ENCODE peak calls at places on chromosomes 6 and 20, in seven cellular contexts. F is astrocyte, C is OCI-LY7, V is endothelial cell of umbilical vein, T is H9, S is neural progenitor cell, X is IMR-90. K is an unnamed sample.

GRCh38 chr20:51042064-51042463 is 19.2 kb upstream of the KCNG1 start:
- DNase-seq in F (no peak), C (no peak), V (no peak), T (peak; percentile 50), S (no peak), X (peak; percentile 47), K (no peak)

GRCh38 chr6:166424431-166424830 is 41.7 kb upstream of the MPC1 start:
- DNase-seq in F (no peak), C (no peak), V (no peak), T (no peak), S (no peak), X (no peak), K (no peak)

GRCh38 chr6:111736005-111736607 is 130.4 kb upstream of the TRAF3IP2 start:
- DNase-seq in F (no peak), C (no peak), V (no peak), T (no peak), S (no peak), X (peak; percentile 50), K (no peak)

GRCh38 chr6:29720863-29721262 is 2.4 kb upstream of the HLA-F start:
- DNase-seq in F (no peak), C (peak; percentile 40), V (no peak), T (peak; percentile 71), S (no peak), X (no peak), K (no peak)

GRCh38 chr6:159892053-159892452 is 1.3 kb downstream of the MAS1 start:
- DNase-seq in F (no peak), C (no peak), V (no peak), T (no peak), S (no peak), X (no peak), K (no peak)

GRCh38 chr6:1335367-1336037 is 23.6 kb downstream of the FOXQ1 start:
- DNase-seq in F (peak; percentile 87), C (no peak), V (no peak), T (peak; percentile 33), S (no peak), X (peak; percentile 76), K (no peak)

GRCh38 chr6:37354526-37355384 is 972 bp downstream of the RNF8 start:
- DNase-seq in F (no peak), C (peak; percentile 30), V (no peak), T (peak; percentile 34), S (peak; percentile 58), X (peak; percentile 17), K (peak; percentile 29)

GRCh38 chr6:54267798-54268197 is 40.4 kb upstream of the TINAG start:
- DNase-seq in F (peak; percentile 27), C (peak; percentile 26), V (peak; percentile 65), T (no peak), S (peak; percentile 73), X (peak; percentile 60), K (peak; percentile 30)

GRCh38 chr6:79373246-79373645 is 138.8 kb upstream of the HMGN3 start:
- DNase-seq in F (no peak), C (no peak), V (no peak), T (no peak), S (no peak), X (no peak), K (no peak)

GRCh38 chr6:33314515-33314942 is 651 bp upstream of the TAPBP start:
- DNase-seq in F (peak; percentile 60), C (peak; percentile 66), V (peak; percentile 83), T (peak; percentile 77), S (peak; percentile 62), X (peak; percentile 86), K (peak; percentile 64)

GRCh38 chr20:8534368-8534767 is 402.3 kb downstream of the PLCB1 start:
- DNase-seq in F (no peak), C (no peak), V (no peak), T (peak; percentile 62), S (peak; percentile 45), X (no peak), K (no peak)

GRCh38 chr6:47446974-47447373 is 30.6 kb upstream of the CD2AP start:
- DNase-seq in F (peak; percentile 33), C (peak; percentile 53), V (peak; percentile 49), T (no peak), S (no peak), X (no peak), K (no peak)

GRCh38 chr6:24188571-24188970 is 62.6 kb downstream of the NRSN1 start:
- DNase-seq in F (no peak), C (no peak), V (no peak), T (no peak), S (no peak), X (no peak), K (no peak)

GRCh38 chr20:60013296-60014142 is 55.3 kb downstream of the CDH26 start:
- DNase-seq in F (no peak), C (no peak), V (no peak), T (no peak), S (no peak), X (no peak), K (no peak)

GRCh38 chr6:113732384-113732966 is 124.7 kb upstream of the MARCKS start:
- DNase-seq in F (peak; percentile 19), C (no peak), V (peak; percentile 30), T (no peak), S (peak; percentile 80), X (peak; percentile 14), K (no peak)

GRCh38 chr6:44329858-44330257 is 12.6 kb upstream of the SPATS1 start:
- DNase-seq in F (no peak), C (no peak), V (no peak), T (no peak), S (no peak), X (no peak), K (no peak)

GRCh38 chr6:146700078-146700686 is 101.4 kb downstream of the ADGB start:
- DNase-seq in F (peak; percentile 65), C (peak; percentile 62), V (peak; percentile 78), T (peak; percentile 38), S (peak; percentile 82), X (peak; percentile 83), K (peak; percentile 63)

GRCh38 chr6:142225115-142225514 is 76.7 kb upstream of the ADGRG6 start:
- DNase-seq in F (no peak), C (no peak), V (no peak), T (no peak), S (no peak), X (no peak), K (no peak)

DNA sequence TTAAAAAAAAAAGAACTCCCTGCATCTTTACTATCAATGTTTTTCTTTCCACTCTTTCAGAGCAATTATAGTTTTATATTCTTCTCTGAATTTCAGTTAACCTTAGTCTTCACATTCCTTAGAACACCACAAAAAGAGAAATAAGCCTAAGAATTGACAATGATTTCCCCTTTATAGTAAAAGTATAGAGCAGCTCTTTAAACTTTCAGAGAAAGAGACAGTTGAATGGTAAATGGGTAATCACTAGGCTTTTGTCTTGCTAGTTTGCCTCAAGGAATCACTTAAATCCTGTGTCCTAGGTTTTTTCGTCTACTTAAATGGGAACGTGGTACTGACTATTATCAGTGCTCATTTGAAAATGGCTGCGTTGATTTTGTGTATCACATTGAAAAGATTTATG is 31.8 kb downstream of the SLX4IP start:
- DNase-seq in F (no peak), C (no peak), V (peak; percentile 30), T (no peak), S (peak; percentile 66), X (no peak), K (no peak)
- H2AFZ ChIP-seq in F (no peak overlapping the region), C (no peak overlapping the region), V (no peak overlapping the region), T (no peak overlapping the region), S (no peak overlapping the region), X (no peak overlapping the region), K (no peak overlapping the region)

GRCh38 chr20:25573288-25574251 is 11.8 kb downstream of the NINL start:
- DNase-seq in F (peak; percentile 78), C (no peak), V (peak; percentile 55), T (no peak), S (no peak), X (peak; percentile 87), K (no peak)
- H3K27ac ChIP-seq in F (peak overlapping the region; percentile 43), C (no peak overlapping the region), V (no peak overlapping the region), T (no peak overlapping the region), S (no peak overlapping the region), X (peak overlapping the region; percentile 19), K (no peak overlapping the region)

DNA sequence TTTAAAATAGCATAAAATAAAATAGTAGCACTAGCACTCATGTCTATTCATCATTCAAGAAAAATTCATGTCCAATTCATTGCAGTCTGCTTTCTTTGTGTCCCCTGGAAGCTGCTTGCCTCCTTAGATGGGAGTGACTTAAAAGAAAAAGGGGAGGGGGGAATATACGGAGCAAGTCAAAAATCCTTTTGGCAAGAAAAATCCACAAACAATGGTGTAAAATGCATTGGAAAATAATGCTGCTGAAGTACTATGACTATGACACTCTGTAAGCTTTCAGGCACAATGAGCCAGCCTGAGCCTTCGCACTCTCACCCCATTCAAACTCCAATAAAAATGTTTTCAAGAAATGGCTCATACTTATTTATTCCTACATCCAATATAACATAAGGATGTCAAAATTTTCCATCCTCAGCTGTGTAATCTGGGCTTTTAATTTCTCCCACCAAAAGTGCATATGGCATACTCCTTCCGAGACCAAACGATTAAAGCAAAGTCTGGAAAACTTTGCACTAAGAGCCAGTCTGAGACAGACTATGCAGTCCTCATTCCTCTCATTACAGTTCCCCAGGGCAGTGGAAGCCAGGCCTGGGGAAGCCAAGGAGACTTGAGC is 798 bp downstream of the NEDD9 start:
- DNase-seq in F (peak; percentile 49), C (no peak), V (peak; percentile 73), T (no peak), S (peak; percentile 75), X (no peak), K (no peak)
- H2AFZ ChIP-seq in F (no peak overlapping the region), C (peak overlapping the region; percentile 94), V (no peak overlapping the region), T (no peak overlapping the region), S (peak overlapping the region; percentile 40), X (peak overlapping the region; percentile 85), K (peak overlapping the region; percentile 67)

GRCh38 chr20:61478611-61479305 is 226.7 kb downstream of the CDH4 start:
- DNase-seq in F (no peak), C (no peak), V (no peak), T (peak; percentile 3), S (no peak), X (no peak), K (no peak)

GRCh38 chr20:61482901-61483300 is 230.8 kb downstream of the CDH4 start:
- DNase-seq in F (no peak), C (no peak), V (no peak), T (peak; percentile 14), S (no peak), X (no peak), K (no peak)

GRCh38 chr20:61478094-61478493 is 226.0 kb downstream of the CDH4 start:
- DNase-seq in F (no peak), C (no peak), V (no peak), T (peak; percentile 18), S (no peak), X (no peak), K (no peak)

GRCh38 chr20:61482425-61482887 is 230.4 kb downstream of the CDH4 start:
- DNase-seq in F (no peak), C (peak; percentile 11), V (no peak), T (peak; percentile 31), S (no peak), X (no peak), K (no peak)

DNA sequence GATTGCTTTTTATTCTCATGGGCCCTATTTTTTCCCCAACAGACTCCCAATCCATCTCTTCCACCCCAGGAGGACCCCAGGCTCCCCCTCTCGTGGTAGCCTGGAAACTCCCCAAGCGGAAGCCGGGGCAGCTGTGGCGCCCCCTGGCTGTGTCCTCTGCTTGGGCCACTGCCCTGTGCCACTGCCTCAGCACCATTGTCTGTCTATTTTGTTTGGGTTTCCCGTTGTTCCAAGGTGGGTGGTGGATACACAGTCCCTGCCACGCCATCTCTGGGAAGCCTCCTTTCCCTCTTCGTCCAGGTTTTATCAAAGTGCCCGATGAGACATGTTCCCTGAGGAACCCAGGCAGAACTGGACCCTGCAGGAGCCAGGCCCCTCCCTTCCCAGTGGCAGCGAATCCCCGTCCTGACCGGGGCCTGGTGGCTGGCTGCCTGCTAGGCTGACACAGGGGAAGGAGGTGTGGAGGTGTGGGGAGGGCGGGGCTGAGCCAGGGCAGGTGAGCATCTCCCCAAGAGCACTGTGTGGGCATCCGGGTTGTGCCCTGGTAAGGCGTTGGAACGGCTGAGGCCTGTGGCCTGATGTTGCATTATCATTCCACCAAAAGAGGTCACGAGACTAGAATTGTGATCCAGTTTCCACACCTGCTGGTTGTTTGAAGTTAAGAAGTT is 228.2 kb downstream of the CDH4 start:
- DNase-seq in F (no peak), C (no peak), V (no peak), T (peak; percentile 55), S (no peak), X (no peak), K (no peak)
- H3K27ac ChIP-seq in F (no peak overlapping the region), C (no peak overlapping the region), V (no peak overlapping the region), T (no peak overlapping the region), S (no peak overlapping the region), X (no peak overlapping the region), K (no peak overlapping the region)

K was measured in DND-41.